ENCODE peak calls at places on chromosomes 3 and 15, in four cellular contexts. F, B, M and O are unnamed samples.

GRCh38 chr3:77259701-77260100 is 219.8 kb downstream of the ROBO2 start:
- DNase-seq in M (no peak), F (no peak), B (no peak), O (no peak)

GRCh38 chr3:125028657-125029056 is 27.1 kb downstream of the HEG1 start:
- DNase-seq in M (no peak), F (no peak), B (peak; percentile 42), O (no peak)

GRCh38 chr3:65751123-65751700 is 287.5 kb downstream of the MAGI1 start:
- DNase-seq in B (peak; percentile 13), M (no peak), F (peak; percentile 16), O (no peak)

GRCh38 chr3:98971183-98971681 is 69.7 kb upstream of the DCBLD2 start:
- DNase-seq in B (peak; percentile 98), M (no peak), F (no peak), O (no peak)

GRCh38 chr15:101578443-101578894 is 73.7 kb downstream of the TM2D3 start:
- DNase-seq in B (no peak), F (no peak), M (no peak), O (no peak)

GRCh38 chr15:81297147-81297572 is 26.8 kb downstream of the STARD5 start:
- DNase-seq in M (no peak), B (peak; percentile 71), F (no peak), O (no peak)

GRCh38 chr3:52742418-52743041 is 28.2 kb downstream of the NEK4 start:
- DNase-seq in M (no peak), B (peak; percentile 27), F (no peak), O (no peak)

GRCh38 chr15:67835349-67836133 is 4.3 kb downstream of the RNU6-1 start:
- DNase-seq in B (no peak), M (no peak), F (no peak), O (no peak)

GRCh38 chr3:114093596-114093995 is 37.1 kb downstream of the QTRT2 start:
- DNase-seq in B (peak; percentile 85), F (peak; percentile 34), M (no peak), O (no peak)

GRCh38 chr3:47162695-47163022 is 1.3 kb downstream of the SETD2 start:
- DNase-seq in B (peak; percentile 14), F (no peak), M (no peak), O (no peak)

GRCh38 chr3:138674131-138674530 is 65.6 kb downstream of the FAIM start:
- DNase-seq in B (no peak), M (no peak), F (no peak), O (no peak)

GRCh38 chr3:195071011-195071728 is 199.8 kb downstream of the XXYLT1 start:
- DNase-seq in M (peak; percentile 54), F (peak; percentile 6), B (no peak), O (no peak)

GRCh38 chr3:131731709-131732108 is 228.9 kb upstream of the MRPL3 start:
- DNase-seq in M (no peak), B (no peak), F (no peak), O (no peak)

GRCh38 chr15:81163961-81164800 is 30.1 kb downstream of the CFAP161 start:
- DNase-seq in F (no peak), M (no peak), B (peak; percentile 91), O (no peak)

GRCh38 chr15:92603743-92604470 is 51.7 kb downstream of the FAM174B start:
- DNase-seq in M (no peak), F (peak; percentile 53), B (peak; percentile 34), O (no peak)

GRCh38 chr15:25710184-25710583 is 152.9 kb downstream of the ATP10A start:
- DNase-seq in F (no peak), M (peak; percentile 83), B (no peak), O (peak; percentile 43)

GRCh38 chr15:93973287-93973686 is 258.1 kb upstream of the MCTP2 start:
- DNase-seq in F (peak; percentile 79), M (no peak), B (no peak), O (no peak)

GRCh38 chr15:57405133-57405532 is 28.8 kb downstream of the CGNL1 start:
- DNase-seq in M (no peak), B (no peak), F (no peak), O (no peak)

GRCh38 chr3:114424337-114424736 is 130.5 kb downstream of the TIGIT start:
- DNase-seq in B (no peak), F (no peak), M (no peak), O (no peak)

GRCh38 chr15:57218826-57219576 is 157.3 kb upstream of the CGNL1 start:
- DNase-seq in M (no peak), B (peak; percentile 98), F (no peak), O (no peak)

GRCh38 chr15:43777293-43777819 is 590 bp upstream of the ELL3 start:
- DNase-seq in F (peak; percentile 79), M (peak; percentile 91), B (peak; percentile 76), O (peak; percentile 76)

GRCh38 chr15:43776718-43777292 is at the start of gene ELL3:
- DNase-seq in B (peak; percentile 68), M (peak; percentile 93), F (peak; percentile 66), O (peak; percentile 73)

GRCh38 chr15:43776101-43776717 is 557 bp downstream of the ELL3 start:
- DNase-seq in F (peak; percentile 39), M (peak; percentile 74), B (no peak), O (no peak)

GRCh38 chr15:43774062-43774461 is 2.7 kb downstream of the ELL3 start:
- DNase-seq in M (no peak), B (no peak), F (no peak), O (no peak)

DNA sequence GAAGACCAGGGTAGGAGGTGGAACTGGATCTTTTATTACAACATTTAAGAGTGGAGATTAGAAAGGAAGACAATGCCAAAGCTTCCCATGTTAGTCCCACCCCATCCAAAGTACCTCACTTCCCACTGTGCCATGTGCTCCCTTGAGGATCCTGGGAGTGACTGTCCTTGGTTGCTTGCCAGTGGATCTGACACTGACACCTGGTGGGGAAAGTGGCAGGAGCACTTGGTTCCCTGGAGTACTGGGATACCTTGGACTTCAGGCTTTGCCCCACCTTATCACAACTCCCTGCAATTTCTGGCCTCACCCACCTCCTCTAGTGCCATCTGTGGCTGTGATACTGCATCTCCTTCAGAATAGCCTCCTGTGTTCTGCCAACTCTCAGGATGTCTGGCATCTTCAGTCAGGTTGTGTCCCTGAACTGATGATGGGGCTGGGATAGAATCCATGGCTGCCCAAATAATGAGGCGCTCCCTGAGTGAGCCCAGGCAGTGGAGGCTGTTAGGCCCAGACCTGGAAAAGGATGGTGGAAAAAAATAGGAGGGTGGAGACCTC is 1.3 kb downstream of the ELL3 start:
- DNase-seq in M (peak; percentile 48), F (peak; percentile 42), B (peak; percentile 48), O (no peak)
- H3K27ac ChIP-seq in M (no peak overlapping the region), F (no peak overlapping the region), B (no peak overlapping the region), O (no peak overlapping the region)

DNA sequence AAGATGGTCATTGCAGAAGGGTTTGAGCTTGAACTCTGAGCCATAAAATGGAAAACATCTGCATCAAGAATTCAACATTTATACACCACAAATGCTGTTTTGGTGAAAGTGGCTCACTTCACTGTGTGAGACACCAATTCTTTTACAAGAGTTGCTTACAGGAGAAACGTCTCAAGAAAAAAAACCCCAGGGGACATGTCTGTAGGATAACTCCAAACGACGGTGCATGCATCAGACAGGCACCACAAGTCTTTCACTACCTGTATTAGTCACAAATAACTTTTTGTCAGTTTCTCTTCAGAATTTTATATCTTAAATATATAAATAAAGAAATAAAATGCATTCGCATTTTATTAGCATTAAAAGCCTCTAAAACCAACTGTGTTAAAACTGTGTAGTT is 164.3 kb downstream of the EFHB start:
- DNase-seq in F (no peak), M (no peak), B (no peak), O (no peak)
- TF ChIP-seq CTCF in F (no peak), M (no peak), B (no peak), O (no peak)

GRCh38 chr15:55230953-55231352 is 34.2 kb upstream of the RSL24D1 start:
- DNase-seq in M (no peak), B (no peak), F (no peak), O (no peak)
- H3K9me3 ChIP-seq in M (no peaks in the 10 kb centered on the region), B (no peaks in the 10 kb centered on the region), F (no peaks in the 10 kb centered on the region), O (no peaks in the 10 kb centered on the region)

GRCh38 chr3:193829781-193830180 is 236.8 kb downstream of the OPA1 start:
- DNase-seq in F (no peak), B (peak; percentile 88), M (no peak), O (no peak)
- H3K27ac ChIP-seq in F (no peak overlapping the region), B (no peak overlapping the region), M (no peak overlapping the region), O (no peak overlapping the region)